ENCODE peak calls at places on chromosomes 11 and 22, in five cellular contexts. One of them, this sample, is unnamed.

GRCh38 chr11:67276821-67277230 is 10.6 kb downstream of the GRK2 start:
- DNase-seq in occipital lobe: no peak
- DNase-seq in stimulated activated CD8-positive, alpha-beta memory T cell treated with anti-CD3 and anti-CD28 coated beads, Interleukin-7, amount 100 ng/mL, for 4 hours: no peak
- DNase-seq in GM23248: peak; percentile 84
- DNase-seq in stimulated activated CD4-positive, alpha-beta T cell treated with anti-CD3 and anti-CD28 coated beads, Interleukin-2, amount 100 ng/mL, for 24 hours: peak; percentile 67
- DNase-seq in this sample: no peak

GRCh38 chr22:23251445-23252093 is 71.3 kb downstream of the BCR start:
- DNase-seq in occipital lobe: no peak
- DNase-seq in stimulated activated CD8-positive, alpha-beta memory T cell treated with anti-CD3 and anti-CD28 coated beads, Interleukin-7, amount 100 ng/mL, for 4 hours: no peak
- DNase-seq in GM23248: peak; percentile 74
- DNase-seq in stimulated activated CD4-positive, alpha-beta T cell treated with anti-CD3 and anti-CD28 coated beads, Interleukin-2, amount 100 ng/mL, for 24 hours: peak; percentile 13
- DNase-seq in this sample: peak; percentile 67

GRCh38 chr11:126407101-126407521 is 51.6 kb downstream of the ST3GAL4 start:
- DNase-seq in occipital lobe: no peak
- DNase-seq in stimulated activated CD8-positive, alpha-beta memory T cell treated with anti-CD3 and anti-CD28 coated beads, Interleukin-7, amount 100 ng/mL, for 4 hours: no peak
- DNase-seq in GM23248: no peak
- DNase-seq in stimulated activated CD4-positive, alpha-beta T cell treated with anti-CD3 and anti-CD28 coated beads, Interleukin-2, amount 100 ng/mL, for 24 hours: no peak
- DNase-seq in this sample: no peak

GRCh38 chr11:134513585-134514120 is 101.6 kb upstream of the B3GAT1 start:
- DNase-seq in occipital lobe: no peak
- DNase-seq in stimulated activated CD8-positive, alpha-beta memory T cell treated with anti-CD3 and anti-CD28 coated beads, Interleukin-7, amount 100 ng/mL, for 4 hours: no peak
- DNase-seq in GM23248: no peak
- DNase-seq in stimulated activated CD4-positive, alpha-beta T cell treated with anti-CD3 and anti-CD28 coated beads, Interleukin-2, amount 100 ng/mL, for 24 hours: no peak
- DNase-seq in this sample: no peak

GRCh38 chr11:100080821-100081220 is 606.3 kb upstream of the ARHGAP42 start:
- DNase-seq in occipital lobe: no peak
- DNase-seq in stimulated activated CD8-positive, alpha-beta memory T cell treated with anti-CD3 and anti-CD28 coated beads, Interleukin-7, amount 100 ng/mL, for 4 hours: no peak
- DNase-seq in GM23248: no peak
- DNase-seq in stimulated activated CD4-positive, alpha-beta T cell treated with anti-CD3 and anti-CD28 coated beads, Interleukin-2, amount 100 ng/mL, for 24 hours: no peak
- DNase-seq in this sample: no peak

GRCh38 chr11:86719781-86720463 is 47.5 kb upstream of the ME3 start:
- DNase-seq in occipital lobe: no peak
- DNase-seq in stimulated activated CD8-positive, alpha-beta memory T cell treated with anti-CD3 and anti-CD28 coated beads, Interleukin-7, amount 100 ng/mL, for 4 hours: no peak
- DNase-seq in GM23248: peak; percentile 79
- DNase-seq in stimulated activated CD4-positive, alpha-beta T cell treated with anti-CD3 and anti-CD28 coated beads, Interleukin-2, amount 100 ng/mL, for 24 hours: no peak
- DNase-seq in this sample: peak; percentile 85

GRCh38 chr22:46262449-46263207 is 515 bp downstream of the PKDREJ start:
- DNase-seq in occipital lobe: no peak
- DNase-seq in stimulated activated CD8-positive, alpha-beta memory T cell treated with anti-CD3 and anti-CD28 coated beads, Interleukin-7, amount 100 ng/mL, for 4 hours: no peak
- DNase-seq in GM23248: peak; percentile 67
- DNase-seq in stimulated activated CD4-positive, alpha-beta T cell treated with anti-CD3 and anti-CD28 coated beads, Interleukin-2, amount 100 ng/mL, for 24 hours: peak; percentile 58
- DNase-seq in this sample: peak; percentile 58

GRCh38 chr11:92225563-92226308 is 1.1 kb downstream of the FAT3 start:
- DNase-seq in occipital lobe: peak; percentile 58
- DNase-seq in stimulated activated CD8-positive, alpha-beta memory T cell treated with anti-CD3 and anti-CD28 coated beads, Interleukin-7, amount 100 ng/mL, for 4 hours: no peak
- DNase-seq in GM23248: peak; percentile 34
- DNase-seq in stimulated activated CD4-positive, alpha-beta T cell treated with anti-CD3 and anti-CD28 coated beads, Interleukin-2, amount 100 ng/mL, for 24 hours: no peak
- DNase-seq in this sample: no peak

GRCh38 chr11:96448225-96448624 is 58.4 kb downstream of the JRKL start:
- DNase-seq in occipital lobe: no peak
- DNase-seq in stimulated activated CD8-positive, alpha-beta memory T cell treated with anti-CD3 and anti-CD28 coated beads, Interleukin-7, amount 100 ng/mL, for 4 hours: no peak
- DNase-seq in GM23248: no peak
- DNase-seq in stimulated activated CD4-positive, alpha-beta T cell treated with anti-CD3 and anti-CD28 coated beads, Interleukin-2, amount 100 ng/mL, for 24 hours: no peak
- DNase-seq in this sample: no peak